ENCODE peak calls at places on chromosome 10, in six cellular contexts. V is mammary epithelial cell, T is kidney, I is AG09309, K is fibroblast of the aortic adventitia, O is ascending aorta. M is an unnamed sample.

GRCh38 chr10:47240173-47240572 is 59.8 kb upstream of the GDF10 start:
- DNase-seq in I (no peak), O (no peak), V (no peak), K (no peak), T (no peak), M (no peak)

GRCh38 chr10:20624642-20625041 is 272.5 kb downstream of the NEBL start:
- DNase-seq in O (peak), T (no peak), I (no peak), K (peak), V (no peak), M (no peak)

GRCh38 chr10:31757374-31757773 is 171.3 kb downstream of the ARHGAP12 start:
- DNase-seq in V (no peak), I (no peak), O (peak), T (no peak), K (peak), M (no peak)

GRCh38 chr10:129796611-129797420 is 167.3 kb downstream of the EBF3 start:
- DNase-seq in V (no peak), O (no peak), I (no peak), K (no peak), T (no peak), M (no peak)

GRCh38 chr10:100993986-100994708 is 5.5 kb upstream of the LZTS2 start:
- DNase-seq in I (no peak), K (peak), O (no peak), V (no peak), T (no peak), M (no peak)

GRCh38 chr10:104639595-104640338 is 1.3 kb upstream of the SORCS3 start:
- DNase-seq in K (peak), V (no peak), T (no peak), I (no peak), O (no peak), M (no peak)

GRCh38 chr10:2734691-2735090 is 332.7 kb upstream of the PFKP start:
- DNase-seq in V (no peak), T (no peak), I (no peak), K (no peak), O (no peak), M (no peak)

GRCh38 chr10:72682626-72683025 is 9.3 kb upstream of the MCU start:
- DNase-seq in V (peak), T (no peak), O (no peak), K (no peak), I (no peak), M (no peak)

GRCh38 chr10:68561804-68562649 is 1.9 kb downstream of the TET1 start:
- DNase-seq in V (no peak), O (no peak), I (no peak), K (no peak), T (no peak), M (no peak)

GRCh38 chr10:68981074-68981473 is 7.5 kb upstream of the KIFBP start:
- DNase-seq in I (no peak), K (no peak), V (no peak), T (no peak), O (no peak), M (no peak)

GRCh38 chr10:3095373-3096139 is 28.2 kb downstream of the PFKP start:
- DNase-seq in V (peak), O (peak), K (peak), T (peak), I (peak), M (no peak)

GRCh38 chr10:97426776-97427570 is 982 bp downstream of the PGAM1 start:
- DNase-seq in T (no peak), V (no peak), I (no peak), O (no peak), K (peak), M (no peak)

GRCh38 chr10:69647101-69647500 is 17.1 kb downstream of the FAM241B start:
- DNase-seq in K (no peak), I (no peak), T (peak), V (no peak), O (no peak), M (no peak)

GRCh38 chr10:112955736-112956421 is 5.8 kb downstream of the TCF7L2 start:
- DNase-seq in I (peak), V (peak), K (peak), O (no peak), T (no peak), M (no peak)

GRCh38 chr10:107618461-107619093 is 454.1 kb upstream of the SORCS1 start:
- DNase-seq in I (no peak), K (peak), T (no peak), O (no peak), V (peak), M (no peak)

GRCh38 chr10:49761789-49762565 is at the start of gene OGDHL:
- DNase-seq in T (peak), O (no peak), V (peak), I (no peak), K (peak), M (no peak)

GRCh38 chr10:43000021-43000411 is 76.9 kb upstream of the RET start:
- DNase-seq in K (no peak), I (no peak), T (no peak), O (no peak), V (no peak), M (no peak)

GRCh38 chr10:95860486-95861040 is 47.2 kb upstream of the CC2D2B start:
- DNase-seq in I (no peak), K (peak), V (no peak), T (no peak), O (no peak), M (no peak)

DNA sequence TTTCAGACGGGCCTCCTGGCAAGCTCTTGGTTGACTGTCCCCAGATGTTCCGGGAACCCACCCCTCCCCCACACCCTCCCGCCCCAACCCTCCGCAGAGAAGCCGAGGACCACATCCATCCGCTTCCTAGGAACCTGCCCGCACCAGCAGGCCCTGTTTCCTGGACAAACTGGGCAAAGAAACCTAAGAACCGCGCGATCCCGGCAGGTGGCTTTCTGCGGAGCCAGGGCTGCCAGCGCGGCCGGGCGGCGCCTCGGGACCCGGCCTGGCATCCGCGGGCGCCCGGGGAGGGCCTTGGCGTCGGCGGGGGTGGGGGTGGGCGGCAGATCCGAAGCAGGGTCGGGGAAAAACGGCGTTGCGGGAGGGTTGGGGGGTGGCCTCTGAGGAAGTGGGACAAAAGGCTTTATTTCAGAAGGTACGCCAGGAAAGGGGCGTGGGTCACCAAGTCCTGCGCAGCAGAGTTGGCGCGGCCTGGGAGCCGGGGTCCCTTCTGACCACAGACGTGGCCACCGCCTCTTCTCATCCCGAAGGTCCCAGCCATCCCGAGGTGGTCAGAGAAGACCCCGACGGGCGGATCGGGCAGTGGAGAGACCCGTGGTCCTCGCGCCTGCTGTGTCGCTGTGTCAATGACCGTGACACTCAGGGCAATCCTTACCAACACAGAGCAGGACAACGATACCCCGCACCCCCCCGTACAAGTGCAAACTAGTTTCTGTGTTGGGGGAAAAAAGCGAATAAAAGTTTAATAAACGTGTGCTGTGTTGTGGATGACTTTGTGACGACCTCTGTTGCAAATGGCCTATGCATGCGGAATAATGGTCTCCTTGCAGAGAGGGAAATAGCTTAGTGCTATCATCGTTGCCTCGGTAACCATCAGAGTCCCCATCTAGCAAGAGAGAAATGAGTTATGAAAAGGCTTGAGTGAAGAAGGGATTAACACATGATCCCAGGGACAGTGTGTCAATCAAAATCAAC is 19.5 kb upstream of the GATA3 start:
- DNase-seq in T (no peak), K (no peak), O (peak), I (no peak), V (no peak), M (no peak)
- H3K4me3 ChIP-seq in T (no peak), K (no peak), O (peak), I (no peak), V (no peak), M (peak)

DNA sequence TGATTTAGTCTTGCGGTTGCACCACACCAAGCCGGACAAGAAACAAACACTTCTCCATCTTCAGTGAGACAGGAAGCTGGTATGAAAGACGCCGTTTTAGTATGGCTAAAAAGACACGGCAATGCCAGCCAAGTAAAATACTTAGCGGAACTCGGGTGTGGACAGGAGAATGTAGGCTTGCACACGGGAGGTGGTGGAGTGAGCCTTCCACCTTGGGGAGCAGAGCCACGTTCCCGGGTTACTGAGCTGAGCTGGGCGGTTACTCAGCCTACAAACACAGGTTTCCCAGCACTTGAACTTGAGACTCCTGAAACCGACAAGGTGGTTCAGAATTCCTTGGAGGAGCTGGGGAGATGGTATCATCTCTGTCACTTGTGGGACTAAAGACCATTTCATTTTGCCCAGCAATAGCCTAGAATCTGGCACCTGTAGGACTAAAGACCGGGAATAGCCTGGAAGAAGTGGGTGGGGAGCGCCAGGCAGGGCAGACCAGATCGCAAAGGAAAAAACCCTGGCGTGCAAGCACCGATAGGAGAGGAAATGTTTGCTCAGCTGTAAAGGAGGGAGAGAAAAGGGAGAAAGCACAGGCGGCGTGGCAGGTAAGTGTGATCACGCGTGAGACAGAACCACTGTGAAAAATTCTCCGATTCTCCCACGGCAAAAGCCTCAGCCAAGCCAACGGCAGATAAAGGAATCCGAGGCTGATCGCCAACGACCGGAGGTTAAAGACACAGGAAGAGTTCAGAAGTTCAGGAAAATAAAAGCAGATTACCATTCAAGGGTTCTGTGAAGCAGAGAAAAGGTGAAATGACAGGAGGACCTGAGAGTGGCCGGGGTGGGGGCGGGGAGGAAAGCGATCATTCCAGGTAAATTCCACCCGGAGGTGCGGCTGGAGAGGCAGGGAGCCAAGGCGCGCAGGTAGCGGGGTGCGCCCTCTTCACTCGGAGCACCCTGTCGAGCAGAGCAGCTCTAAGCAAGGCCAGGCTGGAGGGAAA is 35.0 kb upstream of the SEPHS1 start:
- DNase-seq in K (no peak), O (no peak), V (peak), T (peak), I (no peak), M (peak)
- H3K4me3 ChIP-seq in K (no peak), O (peak), V (peak), T (peak), I (no peak), M (no peak)

GRCh38 chr10:36872702-36873393 is 252.6 kb upstream of the ANKRD30A start:
- DNase-seq in T (no peak), K (no peak), V (no peak), I (no peak), O (no peak), M (no peak)
- H3K4me3 ChIP-seq in T (no peak), K (no peak), V (no peak), I (no peak), O (no peak), M (no peak)

GRCh38 chr10:61471491-61471890 is 18.3 kb upstream of the TMEM26 start:
- DNase-seq in K (no peak), I (no peak), T (no peak), V (no peak), O (no peak), M (no peak)
- H3K4me3 ChIP-seq in K (no peak), I (no peak), T (no peak), V (no peak), O (no peak), M (no peak)

DNA sequence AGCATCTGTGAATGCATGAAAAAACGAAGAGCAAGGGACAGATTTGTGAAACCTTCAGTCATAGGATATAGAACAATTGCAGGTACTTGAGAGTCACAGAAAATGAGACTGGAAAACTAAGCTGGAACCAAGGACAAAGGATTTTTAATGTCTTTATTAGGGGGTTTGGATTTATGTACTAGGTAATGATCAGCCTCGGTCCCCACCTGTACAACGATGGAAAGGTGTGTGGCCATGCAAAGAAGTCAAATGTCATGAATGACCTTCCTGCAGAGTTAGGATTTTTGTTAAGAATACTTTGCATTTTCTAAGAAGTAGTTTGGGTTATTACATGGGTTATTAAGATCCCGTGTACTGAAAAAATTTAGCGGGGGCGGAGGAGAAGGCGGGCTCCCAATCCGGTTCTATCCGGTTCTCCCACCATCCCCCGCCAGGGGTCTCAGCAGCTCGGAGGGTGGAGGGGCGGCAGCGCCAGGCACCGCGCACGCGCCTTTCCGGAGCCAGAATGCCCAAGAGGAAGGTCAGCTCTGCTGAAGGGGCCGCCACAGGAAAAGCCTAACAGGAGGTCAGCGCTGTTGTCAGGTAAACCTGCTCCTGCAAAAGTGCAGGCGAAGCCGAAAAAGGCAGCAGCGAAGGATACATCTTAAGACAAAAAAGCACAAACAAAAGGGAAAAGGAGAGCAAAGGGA is 327.5 kb upstream of the PLXDC2 start:
- DNase-seq in O (peak), T (peak), K (peak), I (no peak), V (no peak), M (no peak)
- H3K4me3 ChIP-seq in O (peak), T (peak), K (peak), I (no peak), V (no peak), M (no peak)

GRCh38 chr10:110842305-110842952 is 29.3 kb upstream of the PDCD4 start:
- DNase-seq in O (peak), K (no peak), I (no peak), T (no peak), V (no peak), M (no peak)
- H3K4me3 ChIP-seq in O (no peak), K (no peak), I (no peak), T (no peak), V (no peak), M (no peak)